ENCODE peak calls at places on chromosomes 6 and 20, in five cellular contexts. J is ovary, A is GM20000, F is psoas muscle, Z is brain microvascular endothelial cell. C is an unnamed sample.

GRCh38 chr6:139981810-139982550 is 607.5 kb upstream of the CITED2 start:
- DNase-seq in A (no peak), Z (peak), J (no peak), F (no peak), C (no peak)

GRCh38 chr20:12012241-12013222 is 94.8 kb downstream of the BTBD3 start:
- DNase-seq in Z (peak), F (no peak), A (peak), J (no peak), C (no peak)

GRCh38 chr6:105192707-105193465 is 13.1 kb upstream of the POPDC3 start:
- DNase-seq in Z (no peak), J (no peak), F (no peak), A (no peak), C (no peak)

GRCh38 chr6:17032595-17033591 is 69.0 kb upstream of the STMND1 start:
- DNase-seq in A (no peak), Z (peak), J (peak), F (peak), C (peak)

GRCh38 chr6:134186355-134186754 is 131.6 kb downstream of the SGK1 start:
- DNase-seq in A (no peak), F (no peak), J (no peak), Z (no peak), C (no peak)

GRCh38 chr6:170445487-170445886 is 107.6 kb downstream of the PSMB1 start:
- DNase-seq in F (peak), Z (no peak), A (no peak), J (no peak), C (no peak)

GRCh38 chr6:99943846-99944245 is 50.2 kb downstream of the MCHR2 start:
- DNase-seq in Z (no peak), F (no peak), A (no peak), J (no peak), C (no peak)

GRCh38 chr6:105618247-105618646 is 215.4 kb upstream of the PREP start:
- DNase-seq in J (no peak), F (no peak), Z (no peak), A (no peak), C (no peak)

GRCh38 chr20:35849726-35850125 is 77.9 kb downstream of the PHF20 start:
- DNase-seq in J (no peak), A (no peak), Z (no peak), F (no peak), C (no peak)

GRCh38 chr6:73521351-73522254 is 771 bp upstream of the EEF1A1 start:
- DNase-seq in A (no peak), Z (peak), J (peak), F (peak), C (peak)

GRCh38 chr20:60201198-60201597 is 243.0 kb downstream of the CDH26 start:
- DNase-seq in Z (no peak), F (no peak), A (no peak), J (no peak), C (no peak)

GRCh38 chr6:5905431-5906339 is 101.0 kb downstream of the NRN1 start:
- DNase-seq in A (no peak), F (peak), J (peak), Z (peak), C (peak)

GRCh38 chr20:61737346-61737745 is 328.3 kb downstream of the TAF4 start:
- DNase-seq in A (no peak), J (no peak), Z (no peak), F (peak), C (peak)

GRCh38 chr6:23246901-23247300 is 677.5 kb downstream of the HDGFL1 start:
- DNase-seq in A (no peak), Z (no peak), F (no peak), J (no peak), C (no peak)

GRCh38 chr6:108432143-108432542 is 128.6 kb upstream of the FOXO3 start:
- DNase-seq in J (no peak), A (no peak), Z (no peak), F (no peak), C (no peak)

GRCh38 chr6:134750669-134751068 is 199.2 kb downstream of the ALDH8A1 start:
- DNase-seq in F (no peak), Z (no peak), A (no peak), J (no peak), C (no peak)

GRCh38 chr6:105432797-105433196 is 29.9 kb upstream of the PREP start:
- DNase-seq in J (no peak), A (no peak), F (no peak), Z (peak), C (no peak)

GRCh38 chr20:21513881-21514540 is at the start of gene NKX2-2:
- DNase-seq in Z (no peak), J (no peak), A (peak), F (peak), C (no peak)

GRCh38 chr6:35673755-35674154 is 15.0 kb downstream of the FKBP5 start:
- DNase-seq in J (no peak), Z (no peak), A (no peak), F (no peak), C (no peak)

GRCh38 chr20:52536841-52537400 is 345.3 kb upstream of the ZFP64 start:
- DNase-seq in J (no peak), Z (no peak), F (no peak), A (no peak), C (no peak)

GRCh38 chr20:40538126-40538525 is 150.9 kb downstream of the MAFB start:
- DNase-seq in Z (no peak), F (no peak), J (no peak), A (no peak), C (no peak)

GRCh38 chr6:159727717-159728440 is 573 bp downstream of the WTAP start:
- DNase-seq in Z (peak), A (peak), J (no peak), F (no peak), C (peak)

GRCh38 chr6:16398587-16398986 is 160.2 kb downstream of the GMPR start:
- DNase-seq in A (no peak), J (no peak), F (no peak), Z (peak), C (no peak)

GRCh38 chr20:19813839-19814238 is 55.8 kb downstream of the RIN2 start:
- DNase-seq in A (no peak), J (no peak), F (no peak), Z (no peak), C (no peak)

GRCh38 chr6:166955865-166956443 is 396 bp downstream of the RNASET2 start:
- DNase-seq in Z (peak), J (no peak), A (no peak), F (peak), C (no peak)